ENCODE peak calls at places on chromosomes 3 and 15, in six cellular contexts. One of them, this sample, is unnamed.
A peak's percentile ranks its signal among the peaks of the same experiment; 100 is the strongest.

GRCh38 chr3:42535981-42536784 is 33.7 kb downstream of the VIPR1 start:
- DNase-seq in midbrain: no peak
- DNase-seq in 8988T: peak; percentile 89
- DNase-seq in foreskin fibroblast: peak; percentile 28
- DNase-seq in GM19239: peak; percentile 45
- DNase-seq in stimulated activated CD4-positive, alpha-beta T cell treated with anti-CD3 and anti-CD28 coated beads, Interleukin-12 subunit alpha, Interleukin-12 subunit beta, amount 100 ng/mL, for 24 hours: peak; percentile 17
- DNase-seq in this sample: peak; percentile 26

GRCh38 chr15:36903922-36904479 is 196.3 kb downstream of the MEIS2 start:
- DNase-seq in 8988T: no peak
- DNase-seq in foreskin fibroblast: no peak
- DNase-seq in stimulated activated CD4-positive, alpha-beta T cell treated with anti-CD3 and anti-CD28 coated beads, Interleukin-12 subunit alpha, Interleukin-12 subunit beta, amount 100 ng/mL, for 24 hours: no peak
- DNase-seq in midbrain: no peak
- DNase-seq in GM19239: no peak
- DNase-seq in this sample: no peak

GRCh38 chr15:43244092-43244491 is 22.6 kb downstream of the TGM5 start:
- DNase-seq in foreskin fibroblast: no peak
- DNase-seq in midbrain: no peak
- DNase-seq in stimulated activated CD4-positive, alpha-beta T cell treated with anti-CD3 and anti-CD28 coated beads, Interleukin-12 subunit alpha, Interleukin-12 subunit beta, amount 100 ng/mL, for 24 hours: no peak
- DNase-seq in 8988T: no peak
- DNase-seq in GM19239: no peak
- DNase-seq in this sample: no peak

GRCh38 chr15:100914876-100915275 is 4.3 kb upstream of the LRRK1 start:
- DNase-seq in 8988T: peak; percentile 32
- DNase-seq in midbrain: no peak
- DNase-seq in GM19239: no peak
- DNase-seq in foreskin fibroblast: peak; percentile 34
- DNase-seq in stimulated activated CD4-positive, alpha-beta T cell treated with anti-CD3 and anti-CD28 coated beads, Interleukin-12 subunit alpha, Interleukin-12 subunit beta, amount 100 ng/mL, for 24 hours: no peak
- DNase-seq in this sample: no peak

GRCh38 chr3:66572938-66573710 is 72.3 kb upstream of the LRIG1 start:
- DNase-seq in GM19239: no peak
- DNase-seq in stimulated activated CD4-positive, alpha-beta T cell treated with anti-CD3 and anti-CD28 coated beads, Interleukin-12 subunit alpha, Interleukin-12 subunit beta, amount 100 ng/mL, for 24 hours: no peak
- DNase-seq in midbrain: no peak
- DNase-seq in 8988T: no peak
- DNase-seq in foreskin fibroblast: no peak
- DNase-seq in this sample: no peak

GRCh38 chr15:76433798-76434400 is 97.3 kb downstream of the ISL2 start:
- DNase-seq in GM19239: no peak
- DNase-seq in 8988T: no peak
- DNase-seq in midbrain: no peak
- DNase-seq in stimulated activated CD4-positive, alpha-beta T cell treated with anti-CD3 and anti-CD28 coated beads, Interleukin-12 subunit alpha, Interleukin-12 subunit beta, amount 100 ng/mL, for 24 hours: no peak
- DNase-seq in foreskin fibroblast: peak; percentile 14
- DNase-seq in this sample: peak; percentile 58

GRCh38 chr3:159991591-159991990 is 3.0 kb downstream of the IL12A start:
- DNase-seq in foreskin fibroblast: no peak
- DNase-seq in GM19239: no peak
- DNase-seq in stimulated activated CD4-positive, alpha-beta T cell treated with anti-CD3 and anti-CD28 coated beads, Interleukin-12 subunit alpha, Interleukin-12 subunit beta, amount 100 ng/mL, for 24 hours: no peak
- DNase-seq in midbrain: no peak
- DNase-seq in 8988T: no peak
- DNase-seq in this sample: no peak

GRCh38 chr3:143443851-143444331 is 324.3 kb downstream of the CHST2 start:
- DNase-seq in stimulated activated CD4-positive, alpha-beta T cell treated with anti-CD3 and anti-CD28 coated beads, Interleukin-12 subunit alpha, Interleukin-12 subunit beta, amount 100 ng/mL, for 24 hours: peak; percentile 15
- DNase-seq in 8988T: peak; percentile 36
- DNase-seq in midbrain: no peak
- DNase-seq in foreskin fibroblast: peak; percentile 98
- DNase-seq in GM19239: no peak
- DNase-seq in this sample: peak; percentile 73

GRCh38 chr3:15983232-15983631 is 185.5 kb upstream of the ANKRD28 start:
- DNase-seq in 8988T: no peak
- DNase-seq in midbrain: no peak
- DNase-seq in foreskin fibroblast: peak; percentile 96
- DNase-seq in stimulated activated CD4-positive, alpha-beta T cell treated with anti-CD3 and anti-CD28 coated beads, Interleukin-12 subunit alpha, Interleukin-12 subunit beta, amount 100 ng/mL, for 24 hours: no peak
- DNase-seq in GM19239: no peak
- DNase-seq in this sample: no peak

GRCh38 chr3:71423151-71423906 is 160.2 kb downstream of the FOXP1 start:
- DNase-seq in foreskin fibroblast: peak; percentile 13
- DNase-seq in GM19239: no peak
- DNase-seq in 8988T: no peak
- DNase-seq in midbrain: no peak
- DNase-seq in stimulated activated CD4-positive, alpha-beta T cell treated with anti-CD3 and anti-CD28 coated beads, Interleukin-12 subunit alpha, Interleukin-12 subunit beta, amount 100 ng/mL, for 24 hours: no peak
- DNase-seq in this sample: no peak

GRCh38 chr15:49215768-49216739 is 46.0 kb downstream of the GALK2 start:
- DNase-seq in stimulated activated CD4-positive, alpha-beta T cell treated with anti-CD3 and anti-CD28 coated beads, Interleukin-12 subunit alpha, Interleukin-12 subunit beta, amount 100 ng/mL, for 24 hours: no peak
- DNase-seq in GM19239: peak; percentile 39
- DNase-seq in midbrain: no peak
- DNase-seq in foreskin fibroblast: no peak
- DNase-seq in 8988T: no peak
- DNase-seq in this sample: no peak

This sample was measured in SW 1271.